ENCODE peak calls at places on chromosomes 5 and 9, in four cellular contexts. K is endothelial cell of umbilical vein, T is prostate gland, H is transverse colon. R is an unnamed sample.

GRCh38 chr5:76718381-76718832 is 2.5 kb downstream of the F2R start:
- DNase-seq in K (peak; percentile 90), T (no peak), H (no peak), R (no peak)

GRCh38 chr5:139757727-139758509 is 37.7 kb upstream of the PSD2 start:
- DNase-seq in K (no peak), T (no peak), H (no peak), R (no peak)

GRCh38 chr5:123795688-123796087 is 283.7 kb downstream of the CSNK1G3 start:
- DNase-seq in K (no peak), T (no peak), H (no peak), R (no peak)

GRCh38 chr5:67243944-67244343 is 47.3 kb upstream of the CD180 start:
- DNase-seq in K (no peak), T (no peak), H (no peak), R (no peak)

GRCh38 chr9:35108461-35108860 is 5.5 kb upstream of the STOML2 start:
- DNase-seq in K (no peak), T (no peak), H (no peak), R (no peak)

GRCh38 chr9:110531776-110532175 is 47.8 kb downstream of the SVEP1 start:
- DNase-seq in K (peak; percentile 31), T (no peak), H (no peak), R (no peak)

GRCh38 chr5:87121315-87122170 is 146.1 kb upstream of the RASA1 start:
- DNase-seq in K (peak; percentile 89), T (no peak), H (peak; percentile 14), R (no peak)

GRCh38 chr5:57041570-57041969 is 89.6 kb upstream of the MIER3 start:
- DNase-seq in K (no peak), T (no peak), H (no peak), R (no peak)

GRCh38 chr5:129405222-129405621 is 54.9 kb upstream of the ADAMTS19 start:
- DNase-seq in K (no peak), T (no peak), H (no peak), R (no peak)

GRCh38 chr5:117594165-117594564 is 1019.5 kb upstream of the SEMA6A start:
- DNase-seq in K (no peak), T (no peak), H (no peak), R (no peak)

GRCh38 chr9:99807276-99807852 is 14.3 kb upstream of the NR4A3 start:
- DNase-seq in K (peak; percentile 61), T (peak; percentile 65), H (peak; percentile 63), R (peak; percentile 75)

GRCh38 chr5:148094336-148094735 is 30.6 kb downstream of the SPINK5 start:
- DNase-seq in K (no peak), T (no peak), H (no peak), R (no peak)

GRCh38 chr9:87280421-87280820 is 217.2 kb upstream of the DAPK1 start:
- DNase-seq in K (no peak), T (no peak), H (no peak), R (no peak)

GRCh38 chr9:27549196-27549737 is 19.7 kb upstream of the MOB3B start:
- DNase-seq in K (no peak), T (no peak), H (no peak), R (no peak)

GRCh38 chr5:65924366-65925093 is 1.8 kb upstream of the ERBIN start:
- DNase-seq in K (peak; percentile 1), T (no peak), H (no peak), R (no peak)
- TF ChIP-seq POLR2A in K (no peak), T (no peak), H (no peak), R (no peak)

GRCh38 chr5:137376127-137376526 is 123.0 kb downstream of the SPOCK1 start:
- DNase-seq in K (no peak), T (no peak), H (no peak), R (no peak)

GRCh38 chr5:137370511-137371071 is 128.5 kb downstream of the SPOCK1 start:
- DNase-seq in K (no peak), T (no peak), H (no peak), R (no peak)

GRCh38 chr5:137372386-137373160 is 126.6 kb downstream of the SPOCK1 start:
- DNase-seq in K (no peak), T (no peak), H (no peak), R (no peak)

GRCh38 chr5:137370096-137370495 is 129.0 kb downstream of the SPOCK1 start:
- DNase-seq in K (no peak), T (no peak), H (no peak), R (no peak)

DNA sequence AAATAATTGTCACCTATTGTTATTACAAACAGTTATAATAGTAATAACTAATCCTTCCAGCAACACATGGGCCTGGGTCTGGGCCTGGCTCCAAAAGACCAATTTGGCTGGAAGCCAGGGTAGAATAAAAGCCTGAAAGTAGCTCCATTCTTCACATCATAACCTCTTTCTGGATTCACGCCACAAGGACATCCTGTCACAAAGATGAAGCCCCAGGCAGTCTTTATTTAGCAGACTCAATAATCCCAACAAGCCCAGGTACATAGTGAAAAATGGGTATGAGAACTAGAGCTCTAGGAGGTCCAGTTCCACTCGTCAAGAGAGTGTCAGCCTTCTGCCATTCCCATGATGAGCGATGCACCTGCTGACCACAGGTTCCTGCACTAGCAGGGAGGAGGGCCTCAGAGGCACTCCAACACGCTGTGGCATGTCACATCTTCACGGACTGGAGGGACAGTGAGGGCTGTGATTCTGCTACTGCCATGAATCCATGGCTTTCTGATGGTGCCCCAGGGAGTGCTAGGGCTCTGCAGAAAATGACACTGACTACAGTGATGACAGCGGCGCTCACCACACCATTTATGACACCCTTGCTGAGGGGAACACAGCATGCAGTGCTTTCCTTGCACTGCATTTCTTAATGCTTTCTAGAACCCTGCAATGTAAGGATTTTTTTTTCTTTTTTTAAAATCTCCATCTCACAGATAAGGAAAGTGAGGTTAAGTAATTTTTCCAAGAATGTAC is 124.8 kb downstream of the SPOCK1 start:
- DNase-seq in K (peak; percentile 81), T (no peak), H (no peak), R (no peak)
- H3K27ac ChIP-seq in K (no peak overlapping the region), T (no peak overlapping the region), H (no peak overlapping the region), R (no peak overlapping the region)

GRCh38 chr5:107512029-107512428 is 158.7 kb downstream of the EFNA5 start:
- DNase-seq in K (no peak), T (no peak), H (no peak), R (no peak)

GRCh38 chr5:107514305-107514704 is 156.4 kb downstream of the EFNA5 start:
- DNase-seq in K (no peak), T (no peak), H (no peak), R (no peak)

GRCh38 chr5:107516452-107517184 is 154.1 kb downstream of the EFNA5 start:
- DNase-seq in K (no peak), T (no peak), H (no peak), R (no peak)

GRCh38 chr5:107515521-107515920 is 155.2 kb downstream of the EFNA5 start:
- DNase-seq in K (no peak), T (no peak), H (no peak), R (no peak)

DNA sequence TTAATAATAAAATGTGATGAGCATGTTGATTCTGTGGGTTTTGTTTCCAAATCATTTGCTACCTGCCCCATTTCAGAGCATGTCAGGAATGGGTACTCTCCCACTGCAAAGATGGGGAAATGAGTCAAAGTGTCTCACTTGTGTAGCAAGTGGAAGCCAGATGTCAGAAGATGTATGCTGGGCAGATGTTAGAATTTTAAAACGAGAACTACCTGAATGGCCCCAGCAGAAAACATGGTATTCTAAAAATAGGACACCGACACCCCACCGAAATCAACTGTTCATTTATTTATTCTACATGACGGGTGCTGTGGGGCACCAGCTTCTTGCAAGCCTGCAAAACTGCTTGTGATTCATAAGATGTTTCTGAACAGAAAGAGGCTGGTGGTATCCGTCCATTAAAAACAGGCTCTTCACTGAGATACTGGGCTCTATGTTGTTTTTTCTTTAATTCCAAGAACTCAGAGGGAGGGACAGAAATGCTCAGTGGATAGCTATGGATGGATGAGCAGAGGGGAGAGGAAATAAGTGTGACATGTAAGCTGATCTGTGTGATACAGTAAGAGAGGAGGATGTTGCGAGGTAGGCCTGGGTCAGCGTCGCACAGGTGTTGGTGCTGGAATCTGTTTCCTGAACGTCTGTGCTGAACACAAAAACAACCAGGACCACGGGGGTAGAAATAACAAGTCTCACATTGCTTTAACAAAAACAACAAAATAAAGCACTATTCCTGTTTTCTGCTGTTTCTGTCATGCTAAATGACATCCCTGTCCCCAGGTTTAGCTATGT is 157.2 kb downstream of the EFNA5 start:
- DNase-seq in K (peak; percentile 58), T (no peak), H (no peak), R (no peak)
- H3K4me1 ChIP-seq in K (peaks cover 2% of the 10 kb centered on the region), T (no peaks in the 10 kb centered on the region), H (peaks cover 9% of the 10 kb centered on the region), R (no peaks in the 10 kb centered on the region)

GRCh38 chr9:91132576-91133073 is 229.1 kb downstream of the AUH start:
- DNase-seq in K (no peak), T (no peak), H (no peak), R (no peak)

GRCh38 chr9:91131433-91131839 is 230.3 kb downstream of the AUH start:
- DNase-seq in K (peak; percentile 72), T (peak; percentile 71), H (peak; percentile 78), R (peak; percentile 73)

GRCh38 chr9:91138760-91139159 is 223.0 kb downstream of the AUH start:
- DNase-seq in K (no peak), T (no peak), H (no peak), R (no peak)

GRCh38 chr9:91130796-91131318 is 230.9 kb downstream of the AUH start:
- DNase-seq in K (no peak), T (no peak), H (no peak), R (no peak)

GRCh38 chr9:91134608-91135007 is 227.1 kb downstream of the AUH start:
- DNase-seq in K (no peak), T (no peak), H (no peak), R (no peak)
- TF ChIP-seq POLR2A in K (no peak), T (no peak), H (no peak), R (no peak)